ENCODE peak calls at places on chromosomes 7 and 10, in five cellular contexts. One of them, this sample, is unnamed. For H3K4me1, the result is how much of the 10 kb centered on the place peaks cover.

GRCh38 chr7:101529560-101529959 is 99.5 kb downstream of the MYL10 start:
- DNase-seq in mammary epithelial cell: no peak
- DNase-seq in neural progenitor cell: no peak
- DNase-seq in thyroid gland: no peak
- DNase-seq in breast epithelium: no peak
- DNase-seq in this sample: no peak

GRCh38 chr10:116041948-116042347 is 231.1 kb downstream of the GFRA1 start:
- DNase-seq in mammary epithelial cell: no peak
- DNase-seq in neural progenitor cell: no peak
- DNase-seq in thyroid gland: no peak
- DNase-seq in breast epithelium: no peak
- DNase-seq in this sample: no peak

GRCh38 chr7:13751771-13752170 is 237.7 kb downstream of the ETV1 start:
- DNase-seq in mammary epithelial cell: no peak
- DNase-seq in neural progenitor cell: no peak
- DNase-seq in thyroid gland: no peak
- DNase-seq in breast epithelium: no peak
- DNase-seq in this sample: no peak

GRCh38 chr10:103739039-103739764 is 116.2 kb downstream of the SH3PXD2A start:
- DNase-seq in mammary epithelial cell: peak
- DNase-seq in neural progenitor cell: peak
- DNase-seq in thyroid gland: no peak
- DNase-seq in breast epithelium: no peak
- DNase-seq in this sample: peak

GRCh38 chr7:151549644-151550043 is 29.9 kb upstream of the RHEB start:
- DNase-seq in mammary epithelial cell: no peak
- DNase-seq in neural progenitor cell: no peak
- DNase-seq in thyroid gland: no peak
- DNase-seq in breast epithelium: no peak
- DNase-seq in this sample: no peak

GRCh38 chr10:114389429-114389828 is 14.9 kb downstream of the AFAP1L2 start:
- DNase-seq in mammary epithelial cell: peak
- DNase-seq in neural progenitor cell: no peak
- DNase-seq in thyroid gland: peak
- DNase-seq in breast epithelium: no peak
- DNase-seq in this sample: no peak

GRCh38 chr7:2261611-2262010 is 19.6 kb downstream of the NUDT1 start:
- DNase-seq in mammary epithelial cell: no peak
- DNase-seq in neural progenitor cell: no peak
- DNase-seq in thyroid gland: no peak
- DNase-seq in breast epithelium: no peak
- DNase-seq in this sample: no peak

GRCh38 chr10:11724938-11725776 is 17.0 kb upstream of the ECHDC3 start:
- DNase-seq in mammary epithelial cell: peak
- DNase-seq in neural progenitor cell: peak
- DNase-seq in thyroid gland: no peak
- DNase-seq in breast epithelium: no peak
- DNase-seq in this sample: no peak

GRCh38 chr10:60666221-60666620 is 112.1 kb upstream of the CDK1 start:
- DNase-seq in mammary epithelial cell: peak
- DNase-seq in neural progenitor cell: no peak
- DNase-seq in thyroid gland: no peak
- DNase-seq in breast epithelium: no peak
- DNase-seq in this sample: no peak

GRCh38 chr10:88086187-88086954 is 222.9 kb downstream of the PTEN start:
- DNase-seq in mammary epithelial cell: no peak
- DNase-seq in neural progenitor cell: no peak
- DNase-seq in thyroid gland: no peak
- DNase-seq in breast epithelium: no peak
- DNase-seq in this sample: no peak

GRCh38 chr7:108413337-108413736 is 42.9 kb downstream of the NRCAM start:
- DNase-seq in mammary epithelial cell: no peak
- DNase-seq in neural progenitor cell: no peak
- DNase-seq in thyroid gland: no peak
- DNase-seq in breast epithelium: no peak
- DNase-seq in this sample: no peak

GRCh38 chr7:22269057-22269456 is 87.9 kb downstream of the RAPGEF5 start:
- DNase-seq in mammary epithelial cell: no peak
- DNase-seq in neural progenitor cell: no peak
- DNase-seq in thyroid gland: no peak
- DNase-seq in breast epithelium: no peak
- DNase-seq in this sample: peak

GRCh38 chr10:89633484-89633883 is 11.6 kb downstream of the PANK1 start:
- DNase-seq in mammary epithelial cell: peak
- DNase-seq in neural progenitor cell: no peak
- DNase-seq in thyroid gland: no peak
- DNase-seq in breast epithelium: no peak
- DNase-seq in this sample: no peak

GRCh38 chr7:22557167-22557566 is 57.2 kb upstream of the STEAP1B start:
- DNase-seq in mammary epithelial cell: no peak
- DNase-seq in neural progenitor cell: no peak
- DNase-seq in thyroid gland: no peak
- DNase-seq in breast epithelium: no peak
- DNase-seq in this sample: no peak

GRCh38 chr7:1220958-1221745 is 11.5 kb upstream of the UNCX start:
- DNase-seq in mammary epithelial cell: no peak
- DNase-seq in neural progenitor cell: peak
- DNase-seq in thyroid gland: no peak
- DNase-seq in breast epithelium: no peak
- DNase-seq in this sample: no peak

GRCh38 chr10:129174167-129175014 is 292.6 kb upstream of the MGMT start:
- DNase-seq in mammary epithelial cell: no peak
- DNase-seq in neural progenitor cell: no peak
- DNase-seq in thyroid gland: no peak
- DNase-seq in breast epithelium: no peak
- DNase-seq in this sample: no peak

GRCh38 chr10:129168660-129169059 is 298.4 kb upstream of the MGMT start:
- DNase-seq in mammary epithelial cell: no peak
- DNase-seq in neural progenitor cell: no peak
- DNase-seq in thyroid gland: no peak
- DNase-seq in breast epithelium: no peak
- DNase-seq in this sample: no peak

GRCh38 chr10:129171816-129172215 is 295.2 kb upstream of the MGMT start:
- DNase-seq in mammary epithelial cell: no peak
- DNase-seq in neural progenitor cell: no peak
- DNase-seq in thyroid gland: no peak
- DNase-seq in breast epithelium: no peak
- DNase-seq in this sample: no peak

GRCh38 chr10:129165770-129166169 is 301.3 kb upstream of the MGMT start:
- DNase-seq in mammary epithelial cell: no peak
- DNase-seq in neural progenitor cell: no peak
- DNase-seq in thyroid gland: no peak
- DNase-seq in breast epithelium: no peak
- DNase-seq in this sample: no peak

GRCh38 chr10:129169115-129169514 is 297.9 kb upstream of the MGMT start:
- DNase-seq in mammary epithelial cell: no peak
- DNase-seq in neural progenitor cell: no peak
- DNase-seq in thyroid gland: no peak
- DNase-seq in breast epithelium: no peak
- DNase-seq in this sample: no peak
- TF ChIP-seq CTCF in mammary epithelial cell: no peak
- TF ChIP-seq CTCF in neural progenitor cell: no peak
- TF ChIP-seq CTCF in thyroid gland: no peak
- TF ChIP-seq CTCF in breast epithelium: no peak
- TF ChIP-seq CTCF in this sample: no peak

DNA sequence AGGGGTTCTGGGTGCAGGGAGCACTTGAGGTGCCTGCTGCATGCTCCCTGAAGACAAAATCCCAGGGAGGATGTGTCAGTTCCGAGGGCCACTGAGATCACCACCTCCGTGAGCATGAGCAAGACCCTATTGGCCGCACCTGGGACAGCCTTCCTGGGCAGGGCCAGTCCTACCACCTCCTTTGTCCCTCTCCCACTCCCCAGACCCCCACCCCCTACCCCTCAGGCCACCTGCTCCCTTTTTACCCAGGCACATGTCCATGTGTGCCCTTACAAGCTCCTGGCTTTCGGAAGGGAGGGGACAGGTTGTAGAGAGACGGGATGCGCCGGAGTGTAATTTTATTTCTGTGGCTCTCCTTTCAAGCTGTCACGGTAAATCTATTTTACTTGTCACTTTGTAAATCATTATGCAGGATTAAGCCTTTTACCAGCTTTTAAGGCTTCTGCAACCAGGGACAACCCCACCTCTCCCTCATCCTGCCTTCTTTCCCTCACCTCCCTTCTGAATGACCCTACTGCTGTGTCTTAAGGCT is 20.9 kb downstream of the ZMIZ1 start:
- DNase-seq in mammary epithelial cell: no peak
- DNase-seq in neural progenitor cell: no peak
- DNase-seq in thyroid gland: no peak
- DNase-seq in breast epithelium: no peak
- DNase-seq in this sample: no peak
- H3K27ac ChIP-seq in mammary epithelial cell: no peak
- H3K27ac ChIP-seq in neural progenitor cell: no peak
- H3K27ac ChIP-seq in thyroid gland: no peak
- H3K27ac ChIP-seq in breast epithelium: peak
- H3K27ac ChIP-seq in this sample: no peak

GRCh38 chr10:16765532-16766365 is 51.5 kb downstream of the RSU1 start:
- DNase-seq in mammary epithelial cell: no peak
- DNase-seq in neural progenitor cell: no peak
- DNase-seq in thyroid gland: no peak
- DNase-seq in breast epithelium: no peak
- DNase-seq in this sample: peak
- H3K4me1 ChIP-seq in mammary epithelial cell: under half
- H3K4me1 ChIP-seq in neural progenitor cell: under half
- H3K4me1 ChIP-seq in thyroid gland: under half
- H3K4me1 ChIP-seq in breast epithelium: under half
- H3K4me1 ChIP-seq in this sample: under half

GRCh38 chr10:4770766-4771553 is 55.0 kb upstream of the AKR1E2 start:
- DNase-seq in mammary epithelial cell: peak
- DNase-seq in neural progenitor cell: no peak
- DNase-seq in thyroid gland: no peak
- DNase-seq in breast epithelium: no peak
- DNase-seq in this sample: no peak
- TF ChIP-seq CTCF in mammary epithelial cell: peak
- TF ChIP-seq CTCF in neural progenitor cell: peak
- TF ChIP-seq CTCF in thyroid gland: no peak
- TF ChIP-seq CTCF in breast epithelium: peak
- TF ChIP-seq CTCF in this sample: peak

DNA sequence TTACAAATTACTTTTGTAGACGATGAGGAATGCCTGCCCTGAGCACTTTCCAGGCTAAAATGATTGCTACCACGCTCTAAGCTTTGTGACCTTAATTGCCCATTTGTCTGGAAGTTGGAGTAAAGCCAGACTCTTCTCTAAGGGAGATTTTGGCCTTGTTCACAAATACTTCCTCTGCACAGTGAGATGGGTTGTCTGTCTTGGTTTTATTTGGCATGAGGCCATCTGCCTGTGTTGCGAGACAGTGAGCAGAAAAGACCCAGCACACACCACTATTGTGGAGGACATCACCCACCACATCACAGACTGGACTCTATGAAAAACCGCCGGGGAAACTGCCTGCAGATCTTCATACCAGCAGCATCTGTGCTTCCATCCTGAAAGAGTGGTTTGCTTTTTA is 138.4 kb downstream of the BICC1 start:
- DNase-seq in mammary epithelial cell: no peak
- DNase-seq in neural progenitor cell: no peak
- DNase-seq in thyroid gland: no peak
- DNase-seq in breast epithelium: no peak
- DNase-seq in this sample: no peak
- H3K27ac ChIP-seq in mammary epithelial cell: no peak
- H3K27ac ChIP-seq in neural progenitor cell: no peak
- H3K27ac ChIP-seq in thyroid gland: no peak
- H3K27ac ChIP-seq in breast epithelium: peak
- H3K27ac ChIP-seq in this sample: no peak

DNA sequence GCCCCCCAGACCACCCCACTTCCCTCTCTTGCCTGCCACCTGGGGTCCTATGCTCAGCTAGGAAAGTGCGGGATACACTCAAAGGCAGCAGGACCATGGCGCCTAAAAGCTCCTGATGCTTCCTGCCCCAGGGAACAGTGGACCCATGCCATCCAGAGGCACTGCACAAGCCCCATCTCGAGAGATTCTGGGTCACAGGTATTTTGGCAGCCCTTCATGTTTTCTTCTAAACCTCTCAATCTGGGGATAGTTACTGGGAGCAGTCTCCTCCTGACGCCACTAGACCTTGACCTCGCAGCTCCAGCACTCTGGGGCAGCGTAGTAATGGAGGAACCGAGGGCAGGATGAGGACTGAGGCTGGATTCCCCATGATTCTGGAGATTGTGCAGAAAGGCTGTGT is 107.1 kb downstream of the GRK5 start:
- DNase-seq in mammary epithelial cell: no peak
- DNase-seq in neural progenitor cell: no peak
- DNase-seq in thyroid gland: peak
- DNase-seq in breast epithelium: no peak
- DNase-seq in this sample: no peak
- H3K4me1 ChIP-seq in mammary epithelial cell: under half
- H3K4me1 ChIP-seq in neural progenitor cell: under half
- H3K4me1 ChIP-seq in thyroid gland: half or more
- H3K4me1 ChIP-seq in breast epithelium: under half
- H3K4me1 ChIP-seq in this sample: under half

DNA sequence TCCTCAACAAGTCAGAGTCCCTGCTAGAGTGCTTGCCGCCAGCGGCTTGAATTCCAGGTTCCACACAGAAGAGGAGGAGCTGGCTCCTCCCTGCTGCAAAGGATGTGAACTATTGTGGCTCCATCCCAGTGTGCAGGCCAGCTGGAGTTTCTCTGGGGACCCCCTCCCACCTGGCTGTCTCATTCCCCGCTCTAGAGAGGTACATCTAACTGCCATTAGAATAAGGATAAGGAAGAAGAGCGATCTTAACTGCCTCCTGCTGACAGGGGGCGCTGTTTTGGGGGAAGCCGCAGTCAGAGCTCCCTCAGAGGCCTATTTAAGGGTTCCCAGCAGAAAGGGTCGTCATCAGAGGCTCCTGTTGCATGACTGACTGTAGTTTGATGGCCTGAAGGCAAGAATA is 40.8 kb upstream of the HECW1 start:
- DNase-seq in mammary epithelial cell: no peak
- DNase-seq in neural progenitor cell: peak
- DNase-seq in thyroid gland: peak
- DNase-seq in breast epithelium: no peak
- DNase-seq in this sample: peak
- TF ChIP-seq CTCF in mammary epithelial cell: peak
- TF ChIP-seq CTCF in neural progenitor cell: peak
- TF ChIP-seq CTCF in thyroid gland: no peak
- TF ChIP-seq CTCF in breast epithelium: no peak
- TF ChIP-seq CTCF in this sample: peak

DNA sequence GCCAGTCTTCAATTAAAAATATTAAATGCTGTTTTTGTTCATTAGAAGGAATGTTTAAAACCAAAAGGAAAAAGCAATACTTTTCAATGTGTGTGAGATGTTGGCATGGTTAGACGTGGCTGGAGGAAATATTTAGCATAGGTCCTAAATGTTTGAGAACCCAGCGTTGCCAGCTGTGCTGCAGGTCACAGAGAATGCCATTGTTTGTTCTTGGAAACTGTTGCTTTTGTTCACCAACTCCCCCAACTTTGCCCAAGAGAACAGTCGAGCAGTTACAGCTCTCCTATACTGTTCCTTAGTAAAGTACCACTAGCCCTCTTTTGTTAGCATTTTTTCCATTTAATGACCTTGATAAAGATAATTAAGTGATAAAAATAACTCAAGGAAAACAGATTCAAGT is 44.5 kb upstream of the ELMO1 start:
- DNase-seq in mammary epithelial cell: no peak
- DNase-seq in neural progenitor cell: no peak
- DNase-seq in thyroid gland: no peak
- DNase-seq in breast epithelium: no peak
- DNase-seq in this sample: no peak
- H3K27ac ChIP-seq in mammary epithelial cell: no peak
- H3K27ac ChIP-seq in neural progenitor cell: no peak
- H3K27ac ChIP-seq in thyroid gland: no peak
- H3K27ac ChIP-seq in breast epithelium: no peak
- H3K27ac ChIP-seq in this sample: no peak

This sample was measured in endodermal cell.